ENCODE peak calls at places on chromosomes 16 and 17, in eight cellular contexts. M, N, Z, F, B, D, S and U are unnamed samples.

GRCh38 chr17:8391711-8392110 is 5.9 kb downstream of the RNF222 start:
- DNase-seq in M (no peak), N (peak; percentile 66), Z (no peak), F (no peak), B (no peak), D (no peak), S (no peak), U (no peak)

GRCh38 chr17:7060165-7060890 is 16.4 kb upstream of the SLC16A11 start:
- DNase-seq in M (no peak), N (no peak), Z (peak; percentile 20), F (no peak), B (peak; percentile 30), D (no peak), S (no peak), U (no peak)

GRCh38 chr16:15053904-15054303 is 2.0 kb downstream of the NTAN1 start:
- DNase-seq in M (no peak), N (no peak), Z (no peak), F (no peak), B (no peak), D (no peak), S (no peak), U (no peak)

GRCh38 chr16:67767953-67768352 is 38.4 kb downstream of the RANBP10 start:
- DNase-seq in M (no peak), N (peak; percentile 78), Z (no peak), F (no peak), B (peak; percentile 80), D (no peak), S (no peak), U (no peak)

GRCh38 chr17:40218740-40219072 is 398 bp upstream of the WIPF2 start:
- DNase-seq in M (peak; percentile 74), N (peak; percentile 74), Z (peak; percentile 86), F (peak; percentile 74), B (peak; percentile 82), D (peak; percentile 97), S (peak; percentile 42), U (peak; percentile 49)

GRCh38 chr17:72414967-72415853 is 294.4 kb downstream of the SOX9 start:
- DNase-seq in M (no peak), N (no peak), Z (no peak), F (no peak), B (no peak), D (no peak), S (no peak), U (no peak)

GRCh38 chr17:70365098-70365583 is 195.8 kb downstream of the KCNJ2 start:
- DNase-seq in M (no peak), N (no peak), Z (no peak), F (no peak), B (peak; percentile 37), D (no peak), S (no peak), U (no peak)

GRCh38 chr16:4319454-4319853 is 3.6 kb downstream of the GLIS2 start:
- DNase-seq in M (no peak), N (peak; percentile 41), Z (peak; percentile 74), F (no peak), B (no peak), D (no peak), S (no peak), U (no peak)

GRCh38 chr17:34254146-34254545 is 939 bp upstream of the CCL2 start:
- DNase-seq in M (no peak), N (peak; percentile 98), Z (no peak), F (no peak), B (peak; percentile 45), D (no peak), S (no peak), U (no peak)

GRCh38 chr17:7854851-7855642 is at the start of gene TMEM88:
- DNase-seq in M (no peak), N (no peak), Z (no peak), F (no peak), B (no peak), D (no peak), S (no peak), U (no peak)

GRCh38 chr17:50101346-50102163 is 6.4 kb downstream of the PDK2 start:
- DNase-seq in M (no peak), N (peak; percentile 57), Z (no peak), F (no peak), B (peak; percentile 65), D (no peak), S (no peak), U (no peak)

GRCh38 chr17:80069886-80070177 is 31.5 kb upstream of the GAA start:
- DNase-seq in M (no peak), N (no peak), Z (no peak), F (peak; percentile 24), B (peak; percentile 12), D (no peak), S (no peak), U (no peak)

GRCh38 chr16:68563631-68564366 is 24.7 kb downstream of the ZFP90 start:
- DNase-seq in M (no peak), N (peak; percentile 3), Z (no peak), F (no peak), B (peak; percentile 12), D (no peak), S (no peak), U (no peak)

GRCh38 chr16:81748476-81749198 is 30.5 kb upstream of the PLCG2 start:
- DNase-seq in M (no peak), N (no peak), Z (no peak), F (no peak), B (no peak), D (no peak), S (no peak), U (no peak)

GRCh38 chr16:81170824-81171223 is 67.7 kb upstream of the BCO1 start:
- DNase-seq in M (no peak), N (no peak), Z (peak; percentile 24), F (no peak), B (no peak), D (no peak), S (no peak), U (no peak)

GRCh38 chr16:9840761-9841665 is 341.2 kb downstream of the GRIN2A start:
- DNase-seq in M (no peak), N (no peak), Z (no peak), F (no peak), B (no peak), D (no peak), S (no peak), U (no peak)

GRCh38 chr17:50620848-50621247 is 13.8 kb upstream of the ABCC3 start:
- DNase-seq in M (no peak), N (no peak), Z (no peak), F (peak; percentile 79), B (no peak), D (peak; percentile 87), S (no peak), U (no peak)

GRCh38 chr17:79201536-79202227 is 127.1 kb downstream of the ENGASE start:
- DNase-seq in M (no peak), N (peak; percentile 39), Z (no peak), F (no peak), B (no peak), D (no peak), S (no peak), U (no peak)

GRCh38 chr16:88344411-88345030 is 38.2 kb upstream of the ZNF469 start:
- DNase-seq in M (no peak), N (no peak), Z (no peak), F (no peak), B (no peak), D (no peak), S (no peak), U (no peak)

GRCh38 chr16:3542601-3543373 is 34.4 kb downstream of the NLRC3 start:
- DNase-seq in M (no peak), N (no peak), Z (no peak), F (no peak), B (no peak), D (no peak), S (no peak), U (no peak)